ENCODE peak calls at places on chromosomes 16 and 17, in five cellular contexts. One of them, this sample, is unnamed.

GRCh38 chr17:47875586-47875985 is 20.4 kb upstream of the SP2 start:
- DNase-seq in heart left ventricle: no peak
- DNase-seq in fibroblast of lung: no peak
- DNase-seq in uterus: no peak
- DNase-seq in prostate gland: no peak
- DNase-seq in this sample: no peak

GRCh38 chr17:10105513-10106001 is 92.8 kb downstream of the GAS7 start:
- DNase-seq in heart left ventricle: peak; percentile 55
- DNase-seq in uterus: peak; percentile 75
- DNase-seq in prostate gland: no peak
- DNase-seq in fibroblast of lung: peak; percentile 85
- DNase-seq in this sample: no peak

GRCh38 chr17:66712453-66712852 is 122.5 kb upstream of the CACNG5 start:
- DNase-seq in prostate gland: no peak
- DNase-seq in fibroblast of lung: no peak
- DNase-seq in uterus: no peak
- DNase-seq in heart left ventricle: no peak
- DNase-seq in this sample: no peak

GRCh38 chr17:68437979-68438877 is 19.1 kb downstream of the WIPI1 start:
- DNase-seq in heart left ventricle: peak; percentile 52
- DNase-seq in prostate gland: no peak
- DNase-seq in fibroblast of lung: no peak
- DNase-seq in uterus: no peak
- DNase-seq in this sample: peak; percentile 67

GRCh38 chr17:80265205-80266068 is 4.8 kb downstream of the RNF213 start:
- DNase-seq in fibroblast of lung: no peak
- DNase-seq in uterus: no peak
- DNase-seq in prostate gland: no peak
- DNase-seq in heart left ventricle: no peak
- DNase-seq in this sample: peak; percentile 66

GRCh38 chr17:62188713-62189112 is 123.6 kb upstream of the MED13 start:
- DNase-seq in uterus: no peak
- DNase-seq in heart left ventricle: no peak
- DNase-seq in prostate gland: no peak
- DNase-seq in fibroblast of lung: no peak
- DNase-seq in this sample: no peak

GRCh38 chr17:77325826-77326581 is 185.2 kb downstream of the SEC14L1 start:
- DNase-seq in fibroblast of lung: no peak
- DNase-seq in uterus: peak; percentile 32
- DNase-seq in heart left ventricle: peak; percentile 24
- DNase-seq in prostate gland: no peak
- DNase-seq in this sample: no peak

GRCh38 chr16:50244140-50244503 is 22.2 kb upstream of the ADCY7 start:
- DNase-seq in prostate gland: no peak
- DNase-seq in heart left ventricle: no peak
- DNase-seq in uterus: no peak
- DNase-seq in fibroblast of lung: no peak
- DNase-seq in this sample: no peak

GRCh38 chr17:61431594-61432311 is 20.5 kb upstream of the TBX4 start:
- DNase-seq in fibroblast of lung: peak; percentile 89
- DNase-seq in uterus: no peak
- DNase-seq in prostate gland: peak; percentile 48
- DNase-seq in heart left ventricle: no peak
- DNase-seq in this sample: no peak

GRCh38 chr16:87202346-87202745 is 114.8 kb downstream of the C16orf95 start:
- DNase-seq in uterus: no peak
- DNase-seq in prostate gland: no peak
- DNase-seq in heart left ventricle: no peak
- DNase-seq in fibroblast of lung: peak; percentile 66
- DNase-seq in this sample: no peak

GRCh38 chr16:5442054-5442453 is 344.5 kb upstream of the EEF2KMT start:
- DNase-seq in prostate gland: no peak
- DNase-seq in heart left ventricle: no peak
- DNase-seq in uterus: no peak
- DNase-seq in fibroblast of lung: no peak
- DNase-seq in this sample: no peak

DNA sequence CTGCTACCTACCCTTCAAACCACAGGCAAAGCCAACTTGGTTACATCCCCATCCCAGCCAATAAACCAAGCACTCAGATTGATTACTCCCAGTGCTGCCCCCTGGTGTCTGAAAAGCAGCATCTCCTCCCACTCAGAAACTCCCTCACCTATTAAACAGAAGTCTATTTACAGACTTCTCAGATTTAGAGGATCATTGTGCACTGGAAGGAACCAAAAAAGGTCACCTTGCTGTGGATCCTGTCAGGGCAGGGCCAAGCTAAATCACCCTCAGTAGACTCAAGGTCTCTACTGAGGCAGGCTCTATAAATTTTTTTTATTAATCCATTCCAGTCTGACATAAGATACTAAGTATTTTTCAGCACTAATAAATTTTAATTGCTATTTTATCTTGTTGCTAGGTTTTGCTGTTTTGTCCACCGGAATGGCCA is 17.6 kb downstream of the HIGD1B start:
- DNase-seq in heart left ventricle: peak; percentile 64
- DNase-seq in uterus: peak; percentile 83
- DNase-seq in fibroblast of lung: peak; percentile 80
- DNase-seq in prostate gland: peak; percentile 62
- DNase-seq in this sample: peak; percentile 66
- TF ChIP-seq CTCF in heart left ventricle: peak; percentile 80
- TF ChIP-seq CTCF in uterus: peak; percentile 86
- TF ChIP-seq CTCF in fibroblast of lung: peak; percentile 89
- TF ChIP-seq CTCF in prostate gland: peak; percentile 78
- TF ChIP-seq CTCF in this sample: peak; percentile 82

GRCh38 chr17:30160419-30161172 is 44.0 kb downstream of the NSRP1 start:
- DNase-seq in fibroblast of lung: no peak
- DNase-seq in uterus: no peak
- DNase-seq in prostate gland: no peak
- DNase-seq in heart left ventricle: no peak
- DNase-seq in this sample: no peak

GRCh38 chr17:30165960-30166359 is 49.3 kb downstream of the NSRP1 start:
- DNase-seq in uterus: no peak
- DNase-seq in prostate gland: no peak
- DNase-seq in fibroblast of lung: no peak
- DNase-seq in heart left ventricle: no peak
- DNase-seq in this sample: no peak

GRCh38 chr17:30158896-30159625 is 42.4 kb downstream of the NSRP1 start:
- DNase-seq in prostate gland: no peak
- DNase-seq in heart left ventricle: no peak
- DNase-seq in uterus: no peak
- DNase-seq in fibroblast of lung: no peak
- DNase-seq in this sample: no peak

GRCh38 chr17:30164531-30164930 is 47.9 kb downstream of the NSRP1 start:
- DNase-seq in fibroblast of lung: no peak
- DNase-seq in prostate gland: no peak
- DNase-seq in uterus: no peak
- DNase-seq in heart left ventricle: no peak
- DNase-seq in this sample: no peak

DNA sequence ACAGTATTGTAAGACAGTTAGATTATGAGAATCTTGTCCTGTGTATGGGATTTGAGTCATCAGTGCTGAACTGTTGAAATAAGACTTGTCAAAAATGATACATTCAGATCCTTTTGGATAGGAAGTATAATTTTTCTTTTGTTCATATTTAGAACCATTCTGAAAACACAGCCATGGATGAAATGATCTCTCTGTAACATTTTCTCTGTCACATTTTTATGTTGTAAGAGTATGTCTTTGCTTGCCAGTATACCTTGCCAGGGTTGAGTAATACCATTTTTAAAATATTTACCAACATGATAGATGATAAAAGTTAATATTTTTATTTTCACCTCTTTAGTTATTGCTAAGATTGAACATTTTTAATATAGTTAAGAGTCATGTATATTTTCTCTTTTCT is 45.0 kb downstream of the NSRP1 start:
- DNase-seq in prostate gland: no peak
- DNase-seq in fibroblast of lung: peak; percentile 6
- DNase-seq in uterus: no peak
- DNase-seq in heart left ventricle: no peak
- DNase-seq in this sample: no peak
- H3K36me3 ChIP-seq in prostate gland: no peaks in the 10 kb centered on the region
- H3K36me3 ChIP-seq in fibroblast of lung: peaks cover 2% of the 10 kb centered on the region
- H3K36me3 ChIP-seq in uterus: no peaks in the 10 kb centered on the region
- H3K36me3 ChIP-seq in heart left ventricle: no peaks in the 10 kb centered on the region
- H3K36me3 ChIP-seq in this sample: peaks cover 4% of the 10 kb centered on the region

GRCh38 chr17:55177159-55177913 is 87.4 kb upstream of the HLF start:
- DNase-seq in prostate gland: no peak
- DNase-seq in fibroblast of lung: no peak
- DNase-seq in heart left ventricle: no peak
- DNase-seq in uterus: no peak
- DNase-seq in this sample: no peak
- TF ChIP-seq CTCF in prostate gland: no peak
- TF ChIP-seq CTCF in fibroblast of lung: no peak
- TF ChIP-seq CTCF in heart left ventricle: no peak
- TF ChIP-seq CTCF in uterus: no peak
- TF ChIP-seq CTCF in this sample: no peak

DNA sequence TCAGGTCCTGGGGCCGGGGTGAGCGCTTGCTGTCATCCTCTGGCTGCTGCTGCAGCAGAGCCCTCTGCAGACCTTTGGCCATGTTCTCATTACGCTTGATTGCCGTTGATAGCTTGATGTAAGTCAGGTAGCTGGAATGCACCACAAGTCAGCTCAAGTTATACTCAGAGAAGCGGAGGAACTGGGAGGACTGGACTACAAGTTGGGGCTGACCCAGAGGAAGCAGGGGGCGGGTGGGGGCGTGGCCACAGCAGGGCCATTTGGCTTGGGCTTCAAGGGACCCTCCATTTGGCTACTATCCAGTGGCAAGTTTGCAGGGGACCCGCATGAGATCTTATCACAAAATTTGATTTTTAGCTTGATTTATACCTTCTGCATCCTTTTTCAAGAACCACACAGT is 19.0 kb upstream of the EVPL start:
- DNase-seq in uterus: no peak
- DNase-seq in heart left ventricle: no peak
- DNase-seq in fibroblast of lung: no peak
- DNase-seq in prostate gland: no peak
- DNase-seq in this sample: no peak
- H3K36me3 ChIP-seq in uterus: no peaks in the 10 kb centered on the region
- H3K36me3 ChIP-seq in heart left ventricle: peaks cover 74% of the 10 kb centered on the region
- H3K36me3 ChIP-seq in fibroblast of lung: peaks cover 24% of the 10 kb centered on the region
- H3K36me3 ChIP-seq in prostate gland: peaks cover 16% of the 10 kb centered on the region
- H3K36me3 ChIP-seq in this sample: peaks cover 76% of the 10 kb centered on the region

GRCh38 chr16:71210-71539 is 1.3 kb downstream of the RHBDF1 start:
- DNase-seq in fibroblast of lung: no peak
- DNase-seq in heart left ventricle: no peak
- DNase-seq in uterus: no peak
- DNase-seq in prostate gland: no peak
- DNase-seq in this sample: no peak

GRCh38 chr16:67183-67791 is 5.1 kb downstream of the RHBDF1 start:
- DNase-seq in uterus: no peak
- DNase-seq in prostate gland: no peak
- DNase-seq in fibroblast of lung: no peak
- DNase-seq in heart left ventricle: no peak
- DNase-seq in this sample: no peak

GRCh38 chr16:71540-72341 is 690 bp downstream of the RHBDF1 start:
- DNase-seq in fibroblast of lung: peak; percentile 74
- DNase-seq in prostate gland: peak; percentile 97
- DNase-seq in uterus: peak; percentile 84
- DNase-seq in heart left ventricle: peak; percentile 80
- DNase-seq in this sample: no peak

GRCh38 chr16:67884-68789 is 4.3 kb downstream of the RHBDF1 start:
- DNase-seq in prostate gland: no peak
- DNase-seq in uterus: no peak
- DNase-seq in fibroblast of lung: peak; percentile 61
- DNase-seq in heart left ventricle: no peak
- DNase-seq in this sample: peak; percentile 17

DNA sequence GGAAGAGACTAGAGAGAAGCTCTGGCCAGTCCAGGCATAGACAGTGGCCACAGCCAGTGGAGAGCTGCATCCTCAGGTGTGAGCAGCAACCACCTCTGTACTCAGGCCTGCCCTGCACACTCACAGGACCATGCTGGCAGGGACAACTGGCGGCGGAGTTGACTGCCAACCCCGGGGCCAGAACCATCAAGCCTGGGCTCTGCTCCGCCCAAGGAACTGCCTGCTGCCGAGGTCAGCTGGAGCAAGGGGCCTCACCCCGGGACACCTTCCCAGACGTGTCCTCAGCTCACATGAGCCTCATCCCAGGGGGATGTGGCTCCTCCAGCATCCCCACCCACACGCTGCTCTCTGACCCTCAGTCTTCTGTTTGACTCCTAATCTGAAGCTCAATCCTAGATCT is 3.2 kb downstream of the RHBDF1 start:
- DNase-seq in heart left ventricle: no peak
- DNase-seq in prostate gland: no peak
- DNase-seq in fibroblast of lung: no peak
- DNase-seq in uterus: no peak
- DNase-seq in this sample: no peak
- TF ChIP-seq CTCF in heart left ventricle: no peak
- TF ChIP-seq CTCF in prostate gland: no peak
- TF ChIP-seq CTCF in fibroblast of lung: no peak
- TF ChIP-seq CTCF in uterus: no peak
- TF ChIP-seq CTCF in this sample: no peak

GRCh38 chr16:74896389-74897370 is 88.2 kb downstream of the WDR59 start:
- DNase-seq in heart left ventricle: no peak
- DNase-seq in fibroblast of lung: peak; percentile 57
- DNase-seq in uterus: no peak
- DNase-seq in prostate gland: no peak
- DNase-seq in this sample: no peak

GRCh38 chr16:74888227-74888862 is 96.6 kb downstream of the WDR59 start:
- DNase-seq in fibroblast of lung: no peak
- DNase-seq in prostate gland: peak; percentile 32
- DNase-seq in heart left ventricle: no peak
- DNase-seq in uterus: no peak
- DNase-seq in this sample: no peak

GRCh38 chr16:74887084-74887483 is 97.8 kb downstream of the WDR59 start:
- DNase-seq in heart left ventricle: no peak
- DNase-seq in fibroblast of lung: no peak
- DNase-seq in uterus: no peak
- DNase-seq in prostate gland: no peak
- DNase-seq in this sample: no peak

GRCh38 chr16:74888888-74889287 is 96.0 kb downstream of the WDR59 start:
- DNase-seq in prostate gland: no peak
- DNase-seq in fibroblast of lung: no peak
- DNase-seq in uterus: no peak
- DNase-seq in heart left ventricle: no peak
- DNase-seq in this sample: no peak

DNA sequence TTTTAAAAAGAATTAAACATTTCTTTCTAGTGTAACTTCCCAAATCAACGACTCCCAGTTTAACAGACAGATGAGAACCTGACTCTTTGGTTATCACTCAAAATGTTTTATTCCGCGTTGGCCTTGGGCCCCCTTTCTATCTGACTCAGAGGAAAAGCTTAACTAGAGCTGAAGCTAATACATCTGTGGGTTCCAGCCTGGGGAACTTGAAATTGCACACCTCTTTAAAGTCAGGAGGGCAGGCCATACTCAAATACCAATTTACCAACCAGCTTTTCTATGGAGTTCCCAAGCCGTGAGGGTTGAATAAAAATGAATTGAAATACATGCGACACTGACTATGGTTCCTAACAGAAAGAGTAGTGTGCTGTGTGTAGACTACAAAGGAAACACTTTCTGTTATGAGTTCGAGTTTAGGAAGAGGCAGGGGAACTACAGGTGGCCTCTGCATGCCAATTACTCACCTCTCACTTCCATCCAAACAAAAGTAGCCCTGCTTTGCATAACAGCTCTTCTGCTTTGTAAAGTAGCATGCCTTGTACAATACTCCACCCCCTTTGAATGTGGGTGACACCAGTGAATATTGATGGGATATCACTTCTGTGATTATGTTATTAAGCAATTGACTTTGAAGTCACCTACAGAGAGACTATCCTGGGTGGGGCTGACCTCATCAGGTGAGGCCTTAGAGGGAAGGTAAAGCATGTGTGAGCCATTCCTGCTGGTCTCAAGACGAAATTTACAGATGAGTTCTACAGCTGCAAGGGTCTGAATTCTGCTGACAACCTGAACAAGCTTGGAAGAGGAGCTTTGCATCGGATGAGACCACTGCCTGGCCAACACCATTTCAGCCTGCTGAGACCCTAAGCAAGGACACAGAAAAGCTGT is 92.1 kb downstream of the WDR59 start:
- DNase-seq in fibroblast of lung: no peak
- DNase-seq in heart left ventricle: no peak
- DNase-seq in prostate gland: no peak
- DNase-seq in uterus: no peak
- DNase-seq in this sample: no peak
- H3K36me3 ChIP-seq in fibroblast of lung: peaks cover 2% of the 10 kb centered on the region
- H3K36me3 ChIP-seq in heart left ventricle: peaks cover 8% of the 10 kb centered on the region
- H3K36me3 ChIP-seq in prostate gland: no peaks in the 10 kb centered on the region
- H3K36me3 ChIP-seq in uterus: no peaks in the 10 kb centered on the region
- H3K36me3 ChIP-seq in this sample: peaks cover 29% of the 10 kb centered on the region